ENCODE peak calls at places on chromosomes 5 and 9, in four cellular contexts. V, Y, O and I are unnamed samples.

GRCh38 chr9:70228098-70228497 is 30.7 kb upstream of the SMC5 start:
- DNase-seq in V (no peak), Y (no peak), O (no peak), I (no peak)

GRCh38 chr5:174720066-174720611 is 4.2 kb upstream of the MSX2 start:
- DNase-seq in V (peak; percentile 40), Y (no peak), O (no peak), I (peak; percentile 52)

GRCh38 chr5:41707853-41708603 is 162.2 kb downstream of the OXCT1 start:
- DNase-seq in V (peak; percentile 78), Y (no peak), O (no peak), I (peak; percentile 59)

GRCh38 chr9:131191857-131192256 is 66.5 kb downstream of the NUP214 start:
- DNase-seq in V (no peak), Y (no peak), O (no peak), I (no peak)

GRCh38 chr5:38660194-38660668 is 103.8 kb upstream of the LIFR start:
- DNase-seq in V (peak; percentile 85), Y (peak; percentile 43), O (no peak), I (peak; percentile 40)

GRCh38 chr5:75734913-75735789 is 17.9 kb upstream of the POC5 start:
- DNase-seq in V (peak; percentile 79), Y (peak; percentile 76), O (no peak), I (peak; percentile 52)

GRCh38 chr5:29089591-29090141 is 2051.3 kb upstream of the CDH9 start:
- DNase-seq in V (no peak), Y (no peak), O (no peak), I (no peak)

GRCh38 chr5:38453506-38453905 is 102.9 kb downstream of the LIFR start:
- DNase-seq in V (no peak), Y (no peak), O (peak; percentile 6), I (no peak)

GRCh38 chr9:131690462-131690861 is 49.4 kb downstream of the RAPGEF1 start:
- DNase-seq in V (no peak), Y (no peak), O (no peak), I (no peak)

GRCh38 chr5:35161637-35162248 is 68.5 kb downstream of the PRLR start:
- DNase-seq in V (no peak), Y (no peak), O (no peak), I (no peak)

GRCh38 chr5:144369001-144369400 is 198.3 kb downstream of the KCTD16 start:
- DNase-seq in V (no peak), Y (no peak), O (no peak), I (no peak)

GRCh38 chr5:141929398-141930058 is 5.9 kb downstream of the DELE1 start:
- DNase-seq in V (no peak), Y (no peak), O (no peak), I (no peak)

GRCh38 chr9:98940278-98940677 is 3.4 kb upstream of the COL15A1 start:
- DNase-seq in V (no peak), Y (no peak), O (no peak), I (no peak)

GRCh38 chr5:139335811-139336210 is 5.8 kb upstream of the PAIP2 start:
- DNase-seq in V (no peak), Y (no peak), O (no peak), I (no peak)

GRCh38 chr5:96663608-96664007 is 1.4 kb downstream of the CAST start:
- DNase-seq in V (no peak), Y (no peak), O (no peak), I (peak; percentile 37)

GRCh38 chr5:106699198-106699597 is 971.5 kb downstream of the EFNA5 start:
- DNase-seq in V (peak; percentile 71), Y (no peak), O (no peak), I (peak; percentile 11)

GRCh38 chr9:138007566-138008080 is 130.0 kb downstream of the CACNA1B start:
- DNase-seq in V (no peak), Y (peak; percentile 7), O (no peak), I (no peak)

GRCh38 chr5:76303917-76304316 is 99.2 kb upstream of the IQGAP2 start:
- DNase-seq in V (no peak), Y (no peak), O (no peak), I (no peak)

GRCh38 chr9:5288591-5288990 is 15.9 kb downstream of the RLN2 start:
- DNase-seq in V (no peak), Y (no peak), O (no peak), I (no peak)

GRCh38 chr5:55172937-55173695 is at the start of gene CDC20B:
- DNase-seq in V (peak; percentile 91), Y (peak; percentile 85), O (peak; percentile 33), I (peak; percentile 98)

GRCh38 chr9:83199240-83199639 is 136.3 kb upstream of the RASEF start:
- DNase-seq in V (peak; percentile 46), Y (peak; percentile 76), O (no peak), I (no peak)

GRCh38 chr5:133967124-133967523 is 1.3 kb downstream of the C5orf15 start:
- DNase-seq in V (no peak), Y (no peak), O (no peak), I (no peak)
- H3K4me3 ChIP-seq in V (peak overlapping the region; percentile 84), Y (no peak overlapping the region), O (no peak overlapping the region), I (no peak overlapping the region)

DNA sequence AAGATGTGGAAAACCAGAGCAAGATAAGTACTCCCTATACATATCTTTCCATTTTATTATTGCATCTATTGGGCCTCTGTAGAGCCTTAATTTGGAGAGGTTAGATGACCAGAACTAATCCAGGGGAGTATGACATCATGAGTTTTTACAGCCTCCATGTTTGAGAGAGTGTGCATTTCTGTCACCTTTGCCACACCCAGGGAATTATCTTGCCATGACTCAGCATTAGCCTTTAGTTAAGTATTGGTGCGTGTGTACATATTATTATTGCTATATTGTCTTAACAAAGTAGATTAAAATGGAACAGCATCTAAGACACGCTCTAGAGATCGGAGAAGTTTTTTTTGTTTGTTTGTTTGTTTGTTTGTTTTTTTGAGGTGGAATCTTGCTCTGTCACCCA is 27.6 kb downstream of the DIMT1 start:
- DNase-seq in V (no peak), Y (no peak), O (no peak), I (no peak)
- H3K36me3 ChIP-seq in V (peaks cover 49% of the 10 kb centered on the region), Y (no peaks in the 10 kb centered on the region), O (peaks cover 50% of the 10 kb centered on the region), I (peaks cover 23% of the 10 kb centered on the region)

GRCh38 chr9:8762676-8763075 is 963.1 kb upstream of the DMAC1 start:
- DNase-seq in V (peak; percentile 40), Y (no peak), O (no peak), I (peak; percentile 12)

GRCh38 chr9:8760000-8760767 is 960.6 kb upstream of the DMAC1 start:
- DNase-seq in V (no peak), Y (no peak), O (no peak), I (no peak)

GRCh38 chr9:8764041-8764440 is 964.5 kb upstream of the DMAC1 start:
- DNase-seq in V (no peak), Y (no peak), O (no peak), I (no peak)

GRCh38 chr9:8769153-8769552 is 969.6 kb upstream of the DMAC1 start:
- DNase-seq in V (no peak), Y (no peak), O (no peak), I (no peak)

DNA sequence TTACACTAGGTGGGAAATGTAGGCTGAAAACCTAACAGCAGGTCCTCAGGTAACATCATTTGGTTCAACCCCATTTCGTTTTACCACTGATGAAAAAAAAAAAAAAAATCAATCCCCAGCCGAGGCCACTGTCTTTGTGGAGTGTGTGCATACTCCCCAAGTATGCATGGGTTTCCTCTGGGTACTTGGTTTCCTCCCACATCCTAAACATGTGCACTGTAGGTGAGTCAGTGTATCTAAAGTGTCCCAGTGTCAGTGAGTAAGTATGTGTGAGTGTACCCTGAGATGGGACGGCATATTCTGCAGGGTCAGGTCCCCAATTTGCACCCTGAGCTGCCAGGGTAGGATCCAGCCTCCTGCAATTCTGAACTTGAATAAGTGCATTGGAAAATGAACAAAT is 966.5 kb upstream of the DMAC1 start:
- DNase-seq in V (no peak), Y (no peak), O (no peak), I (no peak)
- H3K4me3 ChIP-seq in V (no peak overlapping the region), Y (no peak overlapping the region), O (no peak overlapping the region), I (no peak overlapping the region)

GRCh38 chr9:120399940-120400339 is 180.0 kb downstream of the CDK5RAP2 start:
- DNase-seq in V (no peak), Y (no peak), O (no peak), I (no peak)
- H3K36me3 ChIP-seq in V (peaks cover 32% of the 10 kb centered on the region), Y (no peaks in the 10 kb centered on the region), O (peaks cover 35% of the 10 kb centered on the region), I (peaks cover 30% of the 10 kb centered on the region)

GRCh38 chr5:3593771-3594513 is 1.7 kb upstream of the IRX1 start:
- DNase-seq in V (peak; percentile 64), Y (no peak), O (no peak), I (peak; percentile 63)

GRCh38 chr5:3592298-3592697 is 3.3 kb upstream of the IRX1 start:
- DNase-seq in V (peak; percentile 81), Y (no peak), O (no peak), I (peak; percentile 88)

GRCh38 chr5:3594514-3595101 is 1.0 kb upstream of the IRX1 start:
- DNase-seq in V (peak; percentile 77), Y (no peak), O (no peak), I (peak; percentile 88)

GRCh38 chr5:3590967-3591900 is 4.4 kb upstream of the IRX1 start:
- DNase-seq in V (peak; percentile 52), Y (no peak), O (no peak), I (peak; percentile 71)

GRCh38 chr5:3590253-3590966 is 5.2 kb upstream of the IRX1 start:
- DNase-seq in V (peak; percentile 66), Y (no peak), O (no peak), I (peak; percentile 76)
- H3K4me3 ChIP-seq in V (peak overlapping the region; percentile 55), Y (no peak overlapping the region), O (no peak overlapping the region), I (no peak overlapping the region)